ENCODE peak calls at places on chromosomes 6 and 20, in ten cellular contexts. One of them, this sample, is unnamed.
A peak's percentile ranks its signal among the peaks of the same experiment; 100 is the strongest.

GRCh38 chr6:4347877-4348276 is 212.5 kb upstream of the ECI2 start:
- DNase-seq in tibial artery: no peak
- DNase-seq in hepatocyte: no peak
- DNase-seq in pancreas: no peak
- DNase-seq in tibial nerve: no peak
- DNase-seq in fibroblast of lung: no peak
- DNase-seq in aorta: no peak
- DNase-seq in heart right ventricle: no peak
- DNase-seq in PC-9: no peak
- DNase-seq in heart left ventricle: no peak
- DNase-seq in this sample: no peak

GRCh38 chr20:57246008-57246407 is 20.4 kb downstream of the BMP7 start:
- DNase-seq in tibial artery: no peak
- DNase-seq in hepatocyte: no peak
- DNase-seq in pancreas: no peak
- DNase-seq in tibial nerve: no peak
- DNase-seq in fibroblast of lung: no peak
- DNase-seq in aorta: no peak
- DNase-seq in heart right ventricle: no peak
- DNase-seq in PC-9: no peak
- DNase-seq in heart left ventricle: no peak
- DNase-seq in this sample: no peak

GRCh38 chr6:13709698-13710551 is 1.7 kb downstream of the RANBP9 start:
- DNase-seq in tibial artery: no peak
- DNase-seq in hepatocyte: peak; percentile 36
- DNase-seq in pancreas: no peak
- DNase-seq in tibial nerve: no peak
- DNase-seq in fibroblast of lung: peak; percentile 62
- DNase-seq in aorta: no peak
- DNase-seq in heart right ventricle: no peak
- DNase-seq in PC-9: peak; percentile 53
- DNase-seq in heart left ventricle: no peak
- DNase-seq in this sample: no peak

GRCh38 chr6:126937426-126937825 is 181.0 kb upstream of the RSPO3 start:
- DNase-seq in tibial artery: no peak
- DNase-seq in hepatocyte: no peak
- DNase-seq in pancreas: no peak
- DNase-seq in tibial nerve: no peak
- DNase-seq in fibroblast of lung: peak; percentile 3
- DNase-seq in aorta: no peak
- DNase-seq in heart right ventricle: no peak
- DNase-seq in PC-9: no peak
- DNase-seq in heart left ventricle: no peak
- DNase-seq in this sample: no peak

GRCh38 chr20:20946122-20946759 is 159.9 kb downstream of the LINC00237 start:
- DNase-seq in tibial artery: no peak
- DNase-seq in hepatocyte: no peak
- DNase-seq in pancreas: no peak
- DNase-seq in tibial nerve: no peak
- DNase-seq in fibroblast of lung: no peak
- DNase-seq in aorta: no peak
- DNase-seq in heart right ventricle: no peak
- DNase-seq in PC-9: no peak
- DNase-seq in heart left ventricle: no peak
- DNase-seq in this sample: no peak

GRCh38 chr6:37347177-37348145 is 6.3 kb upstream of the RNF8 start:
- DNase-seq in tibial artery: no peak
- DNase-seq in hepatocyte: no peak
- DNase-seq in pancreas: no peak
- DNase-seq in tibial nerve: no peak
- DNase-seq in fibroblast of lung: no peak
- DNase-seq in aorta: no peak
- DNase-seq in heart right ventricle: no peak
- DNase-seq in PC-9: peak; percentile 39
- DNase-seq in heart left ventricle: no peak
- DNase-seq in this sample: no peak

GRCh38 chr6:34447381-34447780 is 18.5 kb upstream of the PACSIN1 start:
- DNase-seq in tibial artery: no peak
- DNase-seq in hepatocyte: no peak
- DNase-seq in pancreas: no peak
- DNase-seq in tibial nerve: no peak
- DNase-seq in fibroblast of lung: no peak
- DNase-seq in aorta: no peak
- DNase-seq in heart right ventricle: no peak
- DNase-seq in PC-9: no peak
- DNase-seq in heart left ventricle: no peak
- DNase-seq in this sample: no peak

GRCh38 chr20:37946946-37947345 is 44.0 kb downstream of the VSTM2L start:
- DNase-seq in tibial artery: no peak
- DNase-seq in hepatocyte: no peak
- DNase-seq in pancreas: peak; percentile 15
- DNase-seq in tibial nerve: no peak
- DNase-seq in fibroblast of lung: no peak
- DNase-seq in aorta: no peak
- DNase-seq in heart right ventricle: no peak
- DNase-seq in PC-9: no peak
- DNase-seq in heart left ventricle: no peak
- DNase-seq in this sample: no peak

GRCh38 chr6:35497571-35498406 is 910 bp upstream of the TEAD3 start:
- DNase-seq in tibial artery: peak; percentile 52
- DNase-seq in hepatocyte: peak; percentile 78
- DNase-seq in pancreas: no peak
- DNase-seq in tibial nerve: peak; percentile 46
- DNase-seq in fibroblast of lung: peak; percentile 92
- DNase-seq in aorta: peak; percentile 78
- DNase-seq in heart right ventricle: peak; percentile 82
- DNase-seq in PC-9: no peak
- DNase-seq in heart left ventricle: peak; percentile 81
- DNase-seq in this sample: peak; percentile 86

GRCh38 chr20:42118001-42118400 is 499.8 kb upstream of the CHD6 start:
- DNase-seq in tibial artery: no peak
- DNase-seq in hepatocyte: no peak
- DNase-seq in pancreas: no peak
- DNase-seq in tibial nerve: no peak
- DNase-seq in fibroblast of lung: no peak
- DNase-seq in aorta: no peak
- DNase-seq in heart right ventricle: no peak
- DNase-seq in PC-9: no peak
- DNase-seq in heart left ventricle: no peak
- DNase-seq in this sample: no peak
- H3K36me3 ChIP-seq in tibial artery: no peaks in the 10 kb centered on the region
- H3K36me3 ChIP-seq in hepatocyte: no peaks in the 10 kb centered on the region
- H3K36me3 ChIP-seq in pancreas: no peaks in the 10 kb centered on the region
- H3K36me3 ChIP-seq in tibial nerve: no peaks in the 10 kb centered on the region
- H3K36me3 ChIP-seq in fibroblast of lung: no peaks in the 10 kb centered on the region
- H3K36me3 ChIP-seq in aorta: no peaks in the 10 kb centered on the region
- H3K36me3 ChIP-seq in heart right ventricle: no peaks in the 10 kb centered on the region
- H3K36me3 ChIP-seq in PC-9: no peaks in the 10 kb centered on the region
- H3K36me3 ChIP-seq in heart left ventricle: no peaks in the 10 kb centered on the region
- H3K36me3 ChIP-seq in this sample: no peaks in the 10 kb centered on the region

DNA sequence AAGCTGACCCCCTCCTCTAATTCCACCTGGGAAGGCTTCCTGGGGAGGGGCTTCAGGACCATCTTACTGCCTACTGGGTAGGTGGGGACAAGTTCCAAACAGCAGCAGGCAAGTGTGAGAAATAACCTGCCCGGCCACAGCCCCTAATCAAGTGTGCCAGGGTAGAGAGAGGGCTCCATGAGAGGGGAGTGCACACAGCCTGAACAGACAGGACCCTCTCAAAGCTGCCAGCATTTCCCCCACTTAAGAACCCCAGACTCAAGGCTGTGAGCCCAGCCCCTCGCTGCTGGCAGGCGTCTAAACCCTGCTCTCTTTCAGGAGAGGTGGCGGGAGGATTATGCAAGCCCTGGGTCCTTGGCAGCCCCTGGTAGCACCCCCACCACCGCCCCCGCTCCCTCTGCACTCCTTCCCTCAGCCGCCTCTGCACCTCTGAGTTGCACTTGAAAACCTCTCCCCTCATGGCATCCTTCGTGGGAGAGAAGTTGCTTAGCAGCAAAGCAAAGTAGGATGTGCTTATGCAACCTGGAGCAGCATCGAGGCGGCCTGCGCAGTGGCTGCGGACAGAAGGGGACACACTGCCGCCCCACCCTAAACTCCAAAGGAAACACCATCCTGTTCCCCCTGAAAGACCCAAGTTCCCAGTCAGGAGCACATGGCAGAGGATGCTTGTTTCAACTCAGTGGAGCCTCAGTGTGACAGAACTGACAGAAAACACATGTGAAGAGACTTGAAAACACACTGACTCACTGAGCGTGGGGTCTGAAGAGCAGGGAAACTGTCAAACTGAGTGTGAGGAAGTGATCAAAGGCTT is 10.5 kb downstream of the DDRGK1 start:
- DNase-seq in tibial artery: no peak
- DNase-seq in hepatocyte: no peak
- DNase-seq in pancreas: peak; percentile 35
- DNase-seq in tibial nerve: no peak
- DNase-seq in fibroblast of lung: no peak
- DNase-seq in aorta: no peak
- DNase-seq in heart right ventricle: no peak
- DNase-seq in PC-9: no peak
- DNase-seq in heart left ventricle: no peak
- DNase-seq in this sample: no peak
- H3K36me3 ChIP-seq in tibial artery: peaks cover 73% of the 10 kb centered on the region
- H3K36me3 ChIP-seq in hepatocyte: no peaks in the 10 kb centered on the region
- H3K36me3 ChIP-seq in pancreas: peaks cover 50% of the 10 kb centered on the region
- H3K36me3 ChIP-seq in tibial nerve: peaks cover 97% of the 10 kb centered on the region
- H3K36me3 ChIP-seq in fibroblast of lung: peaks cover 29% of the 10 kb centered on the region
- H3K36me3 ChIP-seq in aorta: peaks cover 3% of the 10 kb centered on the region
- H3K36me3 ChIP-seq in heart right ventricle: no peaks in the 10 kb centered on the region
- H3K36me3 ChIP-seq in PC-9: peaks cover 3% of the 10 kb centered on the region
- H3K36me3 ChIP-seq in heart left ventricle: peaks cover 35% of the 10 kb centered on the region
- H3K36me3 ChIP-seq in this sample: no peaks in the 10 kb centered on the region

GRCh38 chr6:73506246-73506645 is 14.6 kb downstream of the EEF1A1 start:
- DNase-seq in tibial artery: no peak
- DNase-seq in hepatocyte: no peak
- DNase-seq in pancreas: no peak
- DNase-seq in tibial nerve: no peak
- DNase-seq in fibroblast of lung: no peak
- DNase-seq in aorta: no peak
- DNase-seq in heart right ventricle: no peak
- DNase-seq in PC-9: no peak
- DNase-seq in heart left ventricle: no peak
- DNase-seq in this sample: no peak

GRCh38 chr6:73505142-73505541 is 15.7 kb downstream of the EEF1A1 start:
- DNase-seq in tibial artery: no peak
- DNase-seq in hepatocyte: no peak
- DNase-seq in pancreas: no peak
- DNase-seq in tibial nerve: no peak
- DNase-seq in fibroblast of lung: no peak
- DNase-seq in aorta: no peak
- DNase-seq in heart right ventricle: no peak
- DNase-seq in PC-9: no peak
- DNase-seq in heart left ventricle: no peak
- DNase-seq in this sample: no peak

GRCh38 chr6:73504160-73504559 is 16.7 kb downstream of the EEF1A1 start:
- DNase-seq in tibial artery: no peak
- DNase-seq in hepatocyte: no peak
- DNase-seq in pancreas: no peak
- DNase-seq in tibial nerve: no peak
- DNase-seq in fibroblast of lung: no peak
- DNase-seq in aorta: no peak
- DNase-seq in heart right ventricle: no peak
- DNase-seq in PC-9: no peak
- DNase-seq in heart left ventricle: no peak
- DNase-seq in this sample: no peak

GRCh38 chr6:73508776-73509175 is 12.1 kb downstream of the EEF1A1 start:
- DNase-seq in tibial artery: no peak
- DNase-seq in hepatocyte: no peak
- DNase-seq in pancreas: no peak
- DNase-seq in tibial nerve: no peak
- DNase-seq in fibroblast of lung: no peak
- DNase-seq in aorta: no peak
- DNase-seq in heart right ventricle: no peak
- DNase-seq in PC-9: no peak
- DNase-seq in heart left ventricle: no peak
- DNase-seq in this sample: no peak

DNA sequence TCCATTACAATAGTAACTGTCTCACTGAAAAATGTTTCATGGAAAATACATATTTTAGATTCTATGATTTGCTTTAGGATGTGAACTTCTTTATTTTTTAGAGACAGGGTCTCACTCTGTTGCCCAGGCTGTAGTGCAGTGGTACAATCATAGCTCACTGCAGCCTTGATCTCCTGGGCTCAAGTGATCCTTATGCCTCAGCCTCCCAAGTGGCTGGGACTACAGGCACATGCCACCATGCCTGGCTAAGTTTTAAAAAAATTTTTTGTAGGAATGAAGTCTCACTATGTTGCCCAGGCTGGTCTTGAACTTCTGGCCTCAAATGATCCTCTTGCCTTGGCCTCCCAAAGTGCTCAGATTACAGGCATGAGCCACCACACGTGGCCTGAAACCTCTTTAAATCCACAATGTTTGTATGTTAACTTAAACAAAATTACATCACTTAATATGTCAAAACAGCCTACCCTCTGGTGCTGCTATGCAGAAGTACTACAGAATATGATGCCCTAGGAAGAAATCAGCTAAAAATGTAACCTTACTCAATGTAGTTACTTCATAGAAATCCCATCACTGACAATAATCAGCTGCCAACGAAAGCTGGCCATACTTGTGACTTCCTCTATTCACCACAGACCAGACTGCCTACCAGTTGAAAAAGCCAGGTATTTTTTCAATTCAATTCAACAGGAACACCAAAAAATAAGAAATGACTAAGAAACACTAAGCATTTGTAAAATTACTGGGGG is 17.6 kb downstream of the EEF1A1 start:
- DNase-seq in tibial artery: no peak
- DNase-seq in hepatocyte: no peak
- DNase-seq in pancreas: no peak
- DNase-seq in tibial nerve: no peak
- DNase-seq in fibroblast of lung: peak; percentile 30
- DNase-seq in aorta: no peak
- DNase-seq in heart right ventricle: no peak
- DNase-seq in PC-9: no peak
- DNase-seq in heart left ventricle: no peak
- DNase-seq in this sample: no peak
- H3K36me3 ChIP-seq in tibial artery: peaks cover 53% of the 10 kb centered on the region
- H3K36me3 ChIP-seq in hepatocyte: no peaks in the 10 kb centered on the region
- H3K36me3 ChIP-seq in pancreas: peaks cover 48% of the 10 kb centered on the region
- H3K36me3 ChIP-seq in tibial nerve: peaks cover 68% of the 10 kb centered on the region
- H3K36me3 ChIP-seq in fibroblast of lung: peaks cover 2% of the 10 kb centered on the region
- H3K36me3 ChIP-seq in aorta: peaks cover 2% of the 10 kb centered on the region
- H3K36me3 ChIP-seq in heart right ventricle: no peaks in the 10 kb centered on the region
- H3K36me3 ChIP-seq in PC-9: peaks cover 17% of the 10 kb centered on the region
- H3K36me3 ChIP-seq in heart left ventricle: peaks cover 23% of the 10 kb centered on the region
- H3K36me3 ChIP-seq in this sample: no peaks in the 10 kb centered on the region

DNA sequence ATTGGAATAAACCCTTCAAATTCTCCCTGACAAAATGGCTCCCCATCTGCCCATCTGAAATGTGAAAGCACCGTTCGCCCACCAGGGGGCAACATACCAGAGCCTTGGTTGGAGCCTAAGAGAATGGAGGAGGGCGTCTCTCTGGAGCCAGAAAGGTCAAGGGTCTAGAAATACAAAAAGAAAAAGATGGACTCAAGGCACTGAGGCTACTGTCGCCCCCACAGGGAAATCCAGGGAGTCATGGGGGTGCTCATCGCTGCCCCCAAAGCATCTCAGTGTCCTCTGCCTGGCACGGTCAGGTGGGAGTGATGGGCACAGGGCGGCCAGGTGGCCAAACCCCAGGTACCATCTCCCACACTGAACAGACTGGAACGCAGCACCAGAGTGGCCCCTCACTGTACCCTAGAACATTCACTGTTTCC is 136.3 kb downstream of the ZMYND8 start:
- DNase-seq in tibial artery: no peak
- DNase-seq in hepatocyte: no peak
- DNase-seq in pancreas: no peak
- DNase-seq in tibial nerve: no peak
- DNase-seq in fibroblast of lung: peak; percentile 41
- DNase-seq in aorta: no peak
- DNase-seq in heart right ventricle: no peak
- DNase-seq in PC-9: no peak
- DNase-seq in heart left ventricle: no peak
- DNase-seq in this sample: no peak
- H3K36me3 ChIP-seq in tibial artery: peaks cover 61% of the 10 kb centered on the region
- H3K36me3 ChIP-seq in hepatocyte: peaks cover 6% of the 10 kb centered on the region
- H3K36me3 ChIP-seq in pancreas: peaks cover 34% of the 10 kb centered on the region
- H3K36me3 ChIP-seq in tibial nerve: peaks cover 94% of the 10 kb centered on the region
- H3K36me3 ChIP-seq in fibroblast of lung: peaks cover 10% of the 10 kb centered on the region
- H3K36me3 ChIP-seq in aorta: peaks cover 12% of the 10 kb centered on the region
- H3K36me3 ChIP-seq in heart right ventricle: peaks cover 2% of the 10 kb centered on the region
- H3K36me3 ChIP-seq in PC-9: peaks cover 78% of the 10 kb centered on the region
- H3K36me3 ChIP-seq in heart left ventricle: peaks cover 12% of the 10 kb centered on the region
- H3K36me3 ChIP-seq in this sample: no peaks in the 10 kb centered on the region

This sample was measured in ovary.